ENCODE peak calls at places on chromosomes 7 and 10, in ten cellular contexts. X, N, A, G, V, S, H, Z, J and K are unnamed samples.

GRCh38 chr7:109529712-109530111 is 960.0 kb downstream of the DNAJB9 start:
- DNase-seq in X (no peak), N (no peak), A (no peak), G (no peak), V (no peak), S (no peak), H (no peak), Z (no peak), J (no peak), K (no peak)

GRCh38 chr10:84427903-84428650 is 99.7 kb downstream of the CCSER2 start:
- DNase-seq in X (no peak), N (no peak), A (no peak), G (no peak), V (peak; percentile 30), S (no peak), H (peak; percentile 20), Z (no peak), J (no peak), K (no peak)

GRCh38 chr7:135712182-135712782 is 15.7 kb downstream of the SLC13A4 start:
- DNase-seq in X (no peak), N (no peak), A (no peak), G (no peak), V (peak; percentile 28), S (no peak), H (no peak), Z (no peak), J (no peak), K (no peak)

GRCh38 chr10:123136806-123137642 is 1.3 kb downstream of the HMX3 start:
- DNase-seq in X (no peak), N (no peak), A (peak; percentile 23), G (no peak), V (peak; percentile 19), S (peak; percentile 53), H (no peak), Z (no peak), J (no peak), K (no peak)

GRCh38 chr10:95391570-95392249 is 100.9 kb upstream of the PDLIM1 start:
- DNase-seq in X (no peak), N (no peak), A (peak; percentile 37), G (no peak), V (peak; percentile 63), S (peak; percentile 23), H (no peak), Z (peak; percentile 21), J (no peak), K (peak; percentile 46)

GRCh38 chr10:78491812-78492211 is 458.1 kb downstream of the RPS24 start:
- DNase-seq in X (no peak), N (no peak), A (no peak), G (no peak), V (no peak), S (no peak), H (no peak), Z (no peak), J (no peak), K (no peak)

GRCh38 chr7:47591655-47592572 is 10.0 kb upstream of the TNS3 start:
- DNase-seq in X (no peak), N (no peak), A (peak; percentile 62), G (no peak), V (peak; percentile 66), S (peak; percentile 96), H (no peak), Z (no peak), J (no peak), K (peak; percentile 92)

GRCh38 chr10:80569131-80569895 is 31.6 kb downstream of the SH2D4B start:
- DNase-seq in X (no peak), N (no peak), A (no peak), G (no peak), V (no peak), S (no peak), H (no peak), Z (no peak), J (no peak), K (no peak)

GRCh38 chr7:17965600-17965999 is 25.3 kb upstream of the SNX13 start:
- DNase-seq in X (no peak), N (no peak), A (peak; percentile 44), G (no peak), V (peak; percentile 41), S (no peak), H (no peak), Z (no peak), J (no peak), K (no peak)

DNA sequence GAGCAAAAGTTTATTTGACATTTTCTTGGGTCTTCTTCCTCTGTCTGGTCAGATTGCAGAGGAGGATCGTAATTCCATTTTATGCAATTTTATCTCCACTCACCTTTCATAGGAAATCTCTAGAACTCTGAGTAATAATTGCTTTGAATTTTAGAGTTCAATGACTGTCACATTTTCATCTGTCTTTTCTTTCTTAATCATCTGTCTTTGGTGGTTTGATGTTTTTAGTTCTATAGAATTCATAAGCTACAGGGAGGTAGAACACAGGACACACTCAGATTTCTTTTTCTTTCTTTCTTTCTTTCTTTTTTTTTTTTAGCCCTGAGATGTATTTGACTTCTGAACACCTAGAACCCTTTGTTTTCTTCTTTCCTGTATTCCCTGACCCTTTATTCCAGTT is 11.7 kb downstream of the GATA3 start:
- DNase-seq in X (no peak), N (no peak), A (no peak), G (no peak), V (no peak), S (no peak), H (no peak), Z (no peak), J (no peak), K (no peak)
- H3K4me3 ChIP-seq in X (no peak overlapping the region), N (no peak overlapping the region), A (no peak overlapping the region), G (no peak overlapping the region), V (no peak overlapping the region), S (no peak overlapping the region), H (no peak overlapping the region), Z (no peak overlapping the region), J (no peak overlapping the region), K (no peak overlapping the region)

GRCh38 chr10:50510517-50511473 is 113.0 kb downstream of the SGMS1 start:
- DNase-seq in X (no peak), N (no peak), A (peak; percentile 24), G (no peak), V (no peak), S (no peak), H (no peak), Z (no peak), J (no peak), K (no peak)

GRCh38 chr10:50512214-50512595 is 111.6 kb downstream of the SGMS1 start:
- DNase-seq in X (no peak), N (no peak), A (peak; percentile 51), G (no peak), V (peak; percentile 20), S (no peak), H (no peak), Z (no peak), J (no peak), K (no peak)

GRCh38 chr10:50513956-50514355 is 109.8 kb downstream of the SGMS1 start:
- DNase-seq in X (no peak), N (no peak), A (no peak), G (no peak), V (no peak), S (no peak), H (no peak), Z (no peak), J (no peak), K (no peak)

GRCh38 chr10:50511512-50512213 is 112.1 kb downstream of the SGMS1 start:
- DNase-seq in X (no peak), N (peak; percentile 47), A (peak; percentile 56), G (no peak), V (peak; percentile 22), S (peak; percentile 65), H (no peak), Z (no peak), J (no peak), K (no peak)

GRCh38 chr10:50512743-50513416 is 110.9 kb downstream of the SGMS1 start:
- DNase-seq in X (no peak), N (no peak), A (no peak), G (no peak), V (no peak), S (no peak), H (no peak), Z (no peak), J (no peak), K (no peak)
- H3K4me3 ChIP-seq in X (no peak overlapping the region), N (no peak overlapping the region), A (no peak overlapping the region), G (peak overlapping the region; percentile 35), V (no peak overlapping the region), S (no peak overlapping the region), H (no peak overlapping the region), Z (no peak overlapping the region), J (no peak overlapping the region), K (no peak overlapping the region)

DNA sequence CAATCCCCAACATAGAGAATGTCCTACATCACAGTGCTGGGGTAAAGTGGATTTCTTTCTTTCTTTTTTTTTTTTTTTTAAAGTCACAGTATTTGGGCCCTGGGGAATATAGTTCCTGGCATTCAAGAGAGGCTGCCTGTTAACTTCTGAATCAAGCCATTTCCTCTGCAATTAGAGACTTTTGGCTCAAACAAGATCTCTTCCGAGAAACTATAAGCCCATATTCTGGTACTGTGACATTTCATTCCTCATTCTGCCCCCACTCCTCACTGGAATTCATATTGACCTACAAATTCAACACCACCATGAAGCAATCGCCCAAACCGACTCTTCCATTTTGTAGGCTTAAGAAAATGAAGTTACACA is 187.4 kb downstream of the PHTF2 start:
- DNase-seq in X (no peak), N (no peak), A (no peak), G (no peak), V (peak; percentile 40), S (no peak), H (no peak), Z (no peak), J (no peak), K (no peak)
- H3K4me3 ChIP-seq in X (no peak overlapping the region), N (no peak overlapping the region), A (no peak overlapping the region), G (no peak overlapping the region), V (no peak overlapping the region), S (no peak overlapping the region), H (no peak overlapping the region), Z (no peak overlapping the region), J (no peak overlapping the region), K (no peak overlapping the region)

DNA sequence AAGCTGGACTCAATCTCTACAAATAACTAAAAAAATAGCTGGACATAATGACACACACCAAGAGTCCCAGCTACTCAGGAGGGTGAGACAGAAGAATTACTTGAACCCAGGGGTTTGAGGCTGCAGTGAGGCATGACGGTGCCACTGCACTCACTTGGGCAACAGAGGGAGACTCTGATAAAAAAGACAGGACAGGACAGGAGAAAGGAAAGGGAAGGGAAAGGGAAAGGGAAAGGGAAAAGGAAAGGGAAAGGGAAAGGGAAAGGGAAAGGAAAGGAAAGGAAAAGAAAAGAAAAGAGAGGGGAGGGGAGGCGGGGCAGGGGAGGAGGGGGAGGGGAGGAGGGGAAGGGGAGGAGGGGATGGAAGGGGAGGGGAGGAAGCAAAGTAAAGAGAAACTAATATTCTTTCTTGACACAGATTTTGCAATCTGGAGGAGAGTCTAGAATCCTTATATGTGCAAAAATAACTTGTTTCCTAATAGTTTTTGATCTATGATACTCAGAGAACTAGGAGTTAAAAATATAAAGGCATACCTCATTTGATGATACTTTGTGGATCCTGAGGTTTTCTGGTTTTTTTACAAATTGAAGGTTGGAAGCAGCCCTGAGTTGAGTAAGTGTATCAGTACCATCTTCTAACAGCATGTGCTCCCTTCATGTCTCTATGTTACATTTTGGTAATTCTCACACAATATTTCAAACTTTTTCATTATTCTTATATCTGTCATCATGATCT is 8.0 kb downstream of the SAR1A start:
- DNase-seq in X (no peak), N (no peak), A (peak; percentile 15), G (no peak), V (no peak), S (no peak), H (no peak), Z (no peak), J (no peak), K (no peak)
- H3K4me3 ChIP-seq in X (no peak overlapping the region), N (no peak overlapping the region), A (no peak overlapping the region), G (peak overlapping the region; percentile 6), V (no peak overlapping the region), S (no peak overlapping the region), H (no peak overlapping the region), Z (no peak overlapping the region), J (no peak overlapping the region), K (no peak overlapping the region)